ENCODE peak calls at places on chromosomes 6 and 20, in five cellular contexts. F, S, T, R and A are unnamed samples.

GRCh38 chr20:4512891-4513550 is 208.7 kb upstream of the PRND start:
- DNase-seq in T (no peak), S (no peak), R (no peak), F (peak; percentile 74), A (no peak)

GRCh38 chr6:76342611-76343160 is 270.2 kb upstream of the IMPG1 start:
- DNase-seq in F (no peak), R (no peak), S (no peak), T (no peak), A (no peak)

GRCh38 chr20:13249118-13249859 is 28.2 kb downstream of the ISM1 start:
- DNase-seq in T (no peak), R (no peak), F (no peak), S (no peak), A (no peak)

GRCh38 chr20:38941726-38942389 is 15.6 kb downstream of the FAM83D start:
- DNase-seq in S (no peak), F (no peak), T (no peak), R (no peak), A (no peak)

GRCh38 chr6:26124550-26125014 is 37.4 kb downstream of the HFE start:
- DNase-seq in S (no peak), R (no peak), F (no peak), T (peak; percentile 54), A (no peak)

GRCh38 chr6:125784365-125784764 is 6.4 kb upstream of the NCOA7 start:
- DNase-seq in T (no peak), S (no peak), R (no peak), F (no peak), A (no peak)

GRCh38 chr6:75581231-75581630 is 20.4 kb upstream of the SENP6 start:
- DNase-seq in S (no peak), F (no peak), T (no peak), R (no peak), A (no peak)

GRCh38 chr6:83920017-83920416 is 60.5 kb downstream of the CYB5R4 start:
- DNase-seq in R (no peak), F (no peak), T (no peak), S (no peak), A (no peak)

GRCh38 chr6:134846865-134847264 is 103.0 kb downstream of the ALDH8A1 start:
- DNase-seq in R (no peak), T (no peak), F (no peak), S (no peak), A (no peak)

GRCh38 chr20:34983995-34984735 is 28.5 kb downstream of the MYH7B start:
- DNase-seq in F (no peak), T (peak; percentile 85), S (peak; percentile 83), R (no peak), A (no peak)

GRCh38 chr6:43972915-43973304 is 154.3 kb downstream of the MRPL14 start:
- DNase-seq in F (peak; percentile 80), S (peak; percentile 16), R (peak; percentile 42), T (no peak), A (no peak)

GRCh38 chr6:40779399-40779798 is 192.2 kb upstream of the LRFN2 start:
- DNase-seq in S (no peak), R (no peak), F (no peak), T (no peak), A (no peak)

GRCh38 chr6:135379647-135380046 is 117.9 kb downstream of the AHI1 start:
- DNase-seq in T (no peak), F (no peak), S (no peak), R (no peak), A (no peak)

GRCh38 chr20:61756446-61756845 is 309.2 kb downstream of the TAF4 start:
- DNase-seq in R (no peak), S (no peak), F (no peak), T (no peak), A (no peak)

GRCh38 chr6:168908166-168908565 is 345.5 kb downstream of the THBS2 start:
- DNase-seq in T (no peak), S (no peak), F (no peak), R (no peak), A (no peak)

GRCh38 chr6:170190046-170190445 is 100.8 kb downstream of the DLL1 start:
- DNase-seq in F (no peak), S (no peak), R (peak; percentile 53), T (no peak), A (no peak)

GRCh38 chr6:133553652-133554051 is 312.5 kb downstream of the EYA4 start:
- DNase-seq in T (peak; percentile 76), S (no peak), F (peak; percentile 56), R (no peak), A (peak; percentile 35)

GRCh38 chr20:41411458-41411857 is 44.8 kb upstream of the EMILIN3 start:
- DNase-seq in F (no peak), R (no peak), T (peak; percentile 28), S (no peak), A (no peak)

GRCh38 chr6:125363010-125363359 is 61.2 kb upstream of the HDDC2 start:
- DNase-seq in F (no peak), T (peak; percentile 82), S (no peak), R (no peak), A (no peak)

GRCh38 chr6:156563710-156564109 is 213.5 kb upstream of the ARID1B start:
- DNase-seq in T (no peak), F (no peak), R (no peak), S (no peak), A (no peak)

GRCh38 chr20:47544240-47544639 is 42.6 kb downstream of the NCOA3 start:
- DNase-seq in F (no peak), R (no peak), T (no peak), S (no peak), A (no peak)

GRCh38 chr6:7239590-7239948 is 73.4 kb downstream of the SSR1 start:
- DNase-seq in R (no peak), T (no peak), F (no peak), S (no peak), A (no peak)

GRCh38 chr6:109325400-109325801 is 56.9 kb downstream of the CD164 start:
- DNase-seq in T (no peak), F (no peak), R (no peak), S (no peak), A (no peak)

GRCh38 chr6:2763345-2763841 is 1.8 kb upstream of the WRNIP1 start:
- DNase-seq in R (no peak), F (no peak), T (no peak), S (peak; percentile 45), A (no peak)

GRCh38 chr6:7262037-7262461 is 51.0 kb downstream of the SSR1 start:
- DNase-seq in T (peak; percentile 88), R (no peak), S (peak; percentile 97), F (no peak), A (peak; percentile 93)

GRCh38 chr6:117907600-117908245 is 659 bp downstream of the SLC35F1 start:
- DNase-seq in T (peak; percentile 71), F (no peak), S (peak; percentile 70), R (peak; percentile 72), A (peak; percentile 71)

GRCh38 chr20:364905-365794 is 15.4 kb upstream of the TRIB3 start:
- DNase-seq in T (peak; percentile 32), R (no peak), S (no peak), F (no peak), A (no peak)

GRCh38 chr6:92468066-92468465 is 951.3 kb downstream of the EPHA7 start:
- DNase-seq in S (no peak), R (no peak), T (no peak), F (no peak), A (no peak)

GRCh38 chr6:56852249-56852606 is 102.7 kb upstream of the BEND6 start:
- DNase-seq in S (no peak), T (no peak), R (no peak), F (no peak), A (no peak)

GRCh38 chr6:56851104-56851503 is 103.8 kb upstream of the BEND6 start:
- DNase-seq in T (peak; percentile 81), S (peak; percentile 60), F (no peak), R (no peak), A (no peak)

GRCh38 chr6:56850618-56851017 is 104.3 kb upstream of the BEND6 start:
- DNase-seq in R (no peak), S (no peak), T (no peak), F (no peak), A (no peak)

GRCh38 chr6:56852611-56853010 is 102.3 kb upstream of the BEND6 start:
- DNase-seq in R (no peak), F (no peak), T (peak; percentile 34), S (no peak), A (no peak)

DNA sequence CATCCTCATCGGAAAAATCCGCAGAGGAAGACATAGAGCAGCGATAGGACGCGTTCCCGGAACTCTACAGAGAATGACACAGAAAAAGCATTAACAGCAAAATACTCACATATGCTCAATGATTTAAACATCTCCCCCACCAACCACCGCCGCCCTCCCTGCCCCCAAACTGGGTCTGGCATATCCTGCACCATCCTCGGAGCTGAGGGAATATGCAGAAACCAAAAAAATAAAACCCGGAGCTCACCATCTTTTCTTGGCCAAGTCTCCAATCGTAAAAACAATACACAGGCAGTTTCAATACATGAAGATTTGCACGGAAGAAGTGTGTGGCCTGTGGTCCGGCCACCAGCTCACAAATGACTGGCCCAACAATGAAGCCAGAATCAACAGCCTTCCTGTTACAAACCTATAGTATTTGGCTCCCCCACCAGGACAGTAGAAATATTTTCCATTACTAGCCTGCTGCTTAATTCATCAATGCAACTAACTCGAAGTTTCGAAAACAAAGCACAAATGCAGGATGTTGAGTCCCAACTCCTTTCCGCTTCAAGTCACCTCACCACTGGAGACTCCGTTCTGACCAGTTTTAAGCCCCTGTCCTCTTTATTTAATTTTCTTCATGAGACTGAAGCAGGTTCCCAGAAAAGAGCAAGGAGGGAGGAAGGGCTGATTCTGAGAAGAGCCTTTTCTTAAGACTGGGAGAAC is 103.2 kb upstream of the BEND6 start:
- DNase-seq in R (no peak), T (peak; percentile 94), F (peak; percentile 57), S (peak; percentile 62), A (peak; percentile 26)
- TF ChIP-seq CTCF in R (peak; percentile 81), T (peak; percentile 73), F (peak; percentile 69), S (peak; percentile 78), A (peak; percentile 49)

GRCh38 chr20:17889226-17889625 is 79.4 kb downstream of the SNX5 start:
- DNase-seq in T (no peak), R (no peak), F (no peak), S (no peak), A (no peak)
- TF ChIP-seq CTCF in T (no peak), R (no peak), F (peak; percentile 3), S (peak; percentile 12), A (no peak)

GRCh38 chr20:64224344-64225165 is 31.0 kb upstream of the PCMTD2 start:
- DNase-seq in T (no peak), S (no peak), F (peak; percentile 87), R (no peak), A (no peak)

GRCh38 chr20:64222851-64223525 is 32.6 kb upstream of the PCMTD2 start:
- DNase-seq in S (no peak), F (no peak), R (no peak), T (no peak), A (no peak)

GRCh38 chr20:64225166-64225595 is 30.4 kb upstream of the PCMTD2 start:
- DNase-seq in S (no peak), F (no peak), R (no peak), T (no peak), A (no peak)

GRCh38 chr20:64222273-64222672 is 33.3 kb upstream of the PCMTD2 start:
- DNase-seq in T (no peak), F (no peak), R (no peak), S (no peak), A (no peak)

GRCh38 chr20:64223526-64224067 is 32.0 kb upstream of the PCMTD2 start:
- DNase-seq in S (peak; percentile 90), F (no peak), T (peak; percentile 92), R (no peak), A (peak; percentile 88)
- TF ChIP-seq CTCF in S (peak; percentile 88), F (peak; percentile 59), T (peak; percentile 67), R (peak; percentile 65), A (peak; percentile 56)

GRCh38 chr20:57464642-57465211 is 60.2 kb downstream of the CTCFL start:
- DNase-seq in F (no peak), R (no peak), T (peak; percentile 52), S (no peak), A (no peak)
- TF ChIP-seq CTCF in F (peak; percentile 14), R (peak; percentile 39), T (peak; percentile 37), S (peak; percentile 54), A (no peak)

GRCh38 chr20:19026901-19027644 is 185.4 kb upstream of the SLC24A3 start:
- DNase-seq in F (no peak), T (peak; percentile 48), S (peak; percentile 60), R (no peak), A (no peak)
- TF ChIP-seq CTCF in F (no peak), T (peak; percentile 34), S (peak; percentile 57), R (no peak), A (no peak)